ENCODE peak calls at places on chromosomes 6 and 20, in seven cellular contexts. U is A549, E is SJSA1, M is fibroblast of the conjunctiva, L is neural progenitor cell, R is A172, T is germinal center. X is an unnamed sample.
A peak's percentile ranks its signal among the peaks of the same experiment; 100 is the strongest.

GRCh38 chr20:35004051-35004725 is 48.5 kb downstream of the MYH7B start:
- DNase-seq in U (no peak), E (no peak), M (no peak), L (no peak), R (no peak), T (no peak), X (no peak)

GRCh38 chr6:38771111-38771694 is 56.1 kb downstream of the DNAH8 start:
- DNase-seq in U (no peak), E (no peak), M (no peak), L (no peak), R (no peak), T (no peak), X (no peak)

GRCh38 chr6:132053523-132053922 is 102.4 kb upstream of the CCN2 start:
- DNase-seq in U (no peak), E (peak; percentile 38), M (no peak), L (no peak), R (no peak), T (no peak), X (no peak)

GRCh38 chr6:164275773-164276172 is 861.3 kb downstream of the QKI start:
- DNase-seq in U (no peak), E (no peak), M (no peak), L (no peak), R (no peak), T (no peak), X (no peak)

GRCh38 chr20:24448170-24448569 is 21.3 kb upstream of the SYNDIG1 start:
- DNase-seq in U (no peak), E (no peak), M (no peak), L (no peak), R (no peak), T (no peak), X (no peak)

GRCh38 chr6:166684866-166685265 is 57.8 kb upstream of the RPS6KA2 start:
- DNase-seq in U (no peak), E (no peak), M (no peak), L (no peak), R (no peak), T (no peak), X (no peak)

GRCh38 chr6:92706976-92707375 is 712.4 kb downstream of the EPHA7 start:
- DNase-seq in U (peak; percentile 0), E (no peak), M (no peak), L (no peak), R (peak; percentile 3), T (no peak), X (peak; percentile 46)

GRCh38 chr20:2820084-2820895 is 4.1 kb downstream of the TMEM239 start:
- DNase-seq in U (no peak), E (no peak), M (no peak), L (peak; percentile 43), R (no peak), T (no peak), X (no peak)

GRCh38 chr6:11207199-11207968 is 25.1 kb downstream of the NEDD9 start:
- DNase-seq in U (peak; percentile 98), E (peak; percentile 91), M (peak; percentile 97), L (no peak), R (peak; percentile 95), T (no peak), X (peak; percentile 98)

GRCh38 chr6:7216941-7217621 is 95.9 kb downstream of the SSR1 start:
- DNase-seq in U (no peak), E (no peak), M (no peak), L (peak; percentile 82), R (no peak), T (no peak), X (peak; percentile 40)

GRCh38 chr20:58959652-58960051 is 21.4 kb upstream of the NELFCD start:
- DNase-seq in U (no peak), E (no peak), M (no peak), L (no peak), R (no peak), T (no peak), X (no peak)

GRCh38 chr6:16334671-16335070 is 96.3 kb downstream of the GMPR start:
- DNase-seq in U (peak; percentile 53), E (peak; percentile 42), M (peak; percentile 87), L (no peak), R (peak; percentile 76), T (no peak), X (peak; percentile 74)

GRCh38 chr6:113558966-113559365 is 298.2 kb upstream of the MARCKS start:
- DNase-seq in U (no peak), E (peak; percentile 10), M (no peak), L (no peak), R (peak; percentile 24), T (no peak), X (peak; percentile 45)

GRCh38 chr20:7695622-7696021 is 244.6 kb downstream of the HAO1 start:
- DNase-seq in U (no peak), E (no peak), M (no peak), L (no peak), R (no peak), T (no peak), X (peak; percentile 48)

GRCh38 chr20:5913166-5913565 is 37.2 kb downstream of the TRMT6 start:
- DNase-seq in U (no peak), E (no peak), M (no peak), L (no peak), R (no peak), T (no peak), X (no peak)

GRCh38 chr20:38957915-38958485 is 4.1 kb upstream of the DHX35 start:
- DNase-seq in U (no peak), E (no peak), M (no peak), L (no peak), R (no peak), T (no peak), X (no peak)

X was measured in kidney glomerular epithelial cell.